ENCODE peak calls at places on chromosome 9, in ten cellular contexts. One of them, this sample, is unnamed.

GRCh38 chr9:135716045-135716444 is 14.1 kb downstream of the KCNT1 start:
- DNase-seq in activated naive CD8-positive, alpha-beta T cell treated with anti-CD3 and anti-CD28 coated beads, Interleukin-2, amount 50 U/mL, for 24 hours: no peak
- DNase-seq in AG08395: no peak
- DNase-seq in brain microvascular endothelial cell: no peak
- DNase-seq in H54: no peak
- DNase-seq in amniotic stem cell: no peak
- DNase-seq in GM23338: no peak
- DNase-seq in posterior vena cava: no peak
- DNase-seq in tibial artery: no peak
- DNase-seq in HFFc6: no peak
- DNase-seq in this sample: no peak

GRCh38 chr9:7149258-7149657 is 391.5 kb downstream of the KDM4C start:
- DNase-seq in activated naive CD8-positive, alpha-beta T cell treated with anti-CD3 and anti-CD28 coated beads, Interleukin-2, amount 50 U/mL, for 24 hours: no peak
- DNase-seq in AG08395: no peak
- DNase-seq in brain microvascular endothelial cell: no peak
- DNase-seq in H54: no peak
- DNase-seq in amniotic stem cell: no peak
- DNase-seq in GM23338: no peak
- DNase-seq in posterior vena cava: no peak
- DNase-seq in tibial artery: no peak
- DNase-seq in HFFc6: no peak
- DNase-seq in this sample: no peak

GRCh38 chr9:109098221-109098959 is 21.4 kb downstream of the TMEM245 start:
- DNase-seq in activated naive CD8-positive, alpha-beta T cell treated with anti-CD3 and anti-CD28 coated beads, Interleukin-2, amount 50 U/mL, for 24 hours: no peak
- DNase-seq in AG08395: peak
- DNase-seq in brain microvascular endothelial cell: peak
- DNase-seq in H54: no peak
- DNase-seq in amniotic stem cell: no peak
- DNase-seq in GM23338: peak
- DNase-seq in posterior vena cava: no peak
- DNase-seq in tibial artery: no peak
- DNase-seq in HFFc6: peak
- DNase-seq in this sample: peak

GRCh38 chr9:21810388-21810787 is 8.0 kb downstream of the MTAP start:
- DNase-seq in activated naive CD8-positive, alpha-beta T cell treated with anti-CD3 and anti-CD28 coated beads, Interleukin-2, amount 50 U/mL, for 24 hours: no peak
- DNase-seq in AG08395: no peak
- DNase-seq in brain microvascular endothelial cell: no peak
- DNase-seq in H54: no peak
- DNase-seq in amniotic stem cell: no peak
- DNase-seq in GM23338: no peak
- DNase-seq in posterior vena cava: no peak
- DNase-seq in tibial artery: no peak
- DNase-seq in HFFc6: no peak
- DNase-seq in this sample: no peak

GRCh38 chr9:133857639-133858038 is 119.5 kb upstream of the SARDH start:
- DNase-seq in activated naive CD8-positive, alpha-beta T cell treated with anti-CD3 and anti-CD28 coated beads, Interleukin-2, amount 50 U/mL, for 24 hours: no peak
- DNase-seq in AG08395: no peak
- DNase-seq in brain microvascular endothelial cell: no peak
- DNase-seq in H54: no peak
- DNase-seq in amniotic stem cell: no peak
- DNase-seq in GM23338: no peak
- DNase-seq in posterior vena cava: no peak
- DNase-seq in tibial artery: no peak
- DNase-seq in HFFc6: no peak
- DNase-seq in this sample: no peak

GRCh38 chr9:129324808-129325491 is 146.9 kb upstream of the IER5L start:
- DNase-seq in activated naive CD8-positive, alpha-beta T cell treated with anti-CD3 and anti-CD28 coated beads, Interleukin-2, amount 50 U/mL, for 24 hours: no peak
- DNase-seq in AG08395: no peak
- DNase-seq in brain microvascular endothelial cell: no peak
- DNase-seq in H54: no peak
- DNase-seq in amniotic stem cell: no peak
- DNase-seq in GM23338: no peak
- DNase-seq in posterior vena cava: no peak
- DNase-seq in tibial artery: peak
- DNase-seq in HFFc6: no peak
- DNase-seq in this sample: no peak

GRCh38 chr9:25724424-25724823 is 46.2 kb upstream of the TUSC1 start:
- DNase-seq in activated naive CD8-positive, alpha-beta T cell treated with anti-CD3 and anti-CD28 coated beads, Interleukin-2, amount 50 U/mL, for 24 hours: no peak
- DNase-seq in AG08395: peak
- DNase-seq in brain microvascular endothelial cell: peak
- DNase-seq in H54: peak
- DNase-seq in amniotic stem cell: peak
- DNase-seq in GM23338: no peak
- DNase-seq in posterior vena cava: no peak
- DNase-seq in tibial artery: no peak
- DNase-seq in HFFc6: peak
- DNase-seq in this sample: no peak

GRCh38 chr9:133195029-133195428 is 14.0 kb downstream of the OBP2B start:
- DNase-seq in activated naive CD8-positive, alpha-beta T cell treated with anti-CD3 and anti-CD28 coated beads, Interleukin-2, amount 50 U/mL, for 24 hours: no peak
- DNase-seq in AG08395: no peak
- DNase-seq in brain microvascular endothelial cell: no peak
- DNase-seq in H54: no peak
- DNase-seq in amniotic stem cell: no peak
- DNase-seq in GM23338: no peak
- DNase-seq in posterior vena cava: no peak
- DNase-seq in tibial artery: no peak
- DNase-seq in HFFc6: no peak
- DNase-seq in this sample: no peak

GRCh38 chr9:137025120-137025966 is 2.7 kb downstream of the ABCA2 start:
- DNase-seq in activated naive CD8-positive, alpha-beta T cell treated with anti-CD3 and anti-CD28 coated beads, Interleukin-2, amount 50 U/mL, for 24 hours: no peak
- DNase-seq in AG08395: no peak
- DNase-seq in brain microvascular endothelial cell: no peak
- DNase-seq in H54: no peak
- DNase-seq in amniotic stem cell: no peak
- DNase-seq in GM23338: no peak
- DNase-seq in posterior vena cava: no peak
- DNase-seq in tibial artery: no peak
- DNase-seq in HFFc6: no peak
- DNase-seq in this sample: no peak

GRCh38 chr9:91771027-91771426 is 179.0 kb downstream of the ROR2 start:
- DNase-seq in activated naive CD8-positive, alpha-beta T cell treated with anti-CD3 and anti-CD28 coated beads, Interleukin-2, amount 50 U/mL, for 24 hours: no peak
- DNase-seq in AG08395: peak
- DNase-seq in brain microvascular endothelial cell: peak
- DNase-seq in H54: peak
- DNase-seq in amniotic stem cell: peak
- DNase-seq in GM23338: peak
- DNase-seq in posterior vena cava: no peak
- DNase-seq in tibial artery: no peak
- DNase-seq in HFFc6: peak
- DNase-seq in this sample: no peak

GRCh38 chr9:121266356-121266755 is 1.6 kb upstream of the GSN start:
- DNase-seq in activated naive CD8-positive, alpha-beta T cell treated with anti-CD3 and anti-CD28 coated beads, Interleukin-2, amount 50 U/mL, for 24 hours: no peak
- DNase-seq in AG08395: no peak
- DNase-seq in brain microvascular endothelial cell: no peak
- DNase-seq in H54: no peak
- DNase-seq in amniotic stem cell: no peak
- DNase-seq in GM23338: no peak
- DNase-seq in posterior vena cava: no peak
- DNase-seq in tibial artery: no peak
- DNase-seq in HFFc6: no peak
- DNase-seq in this sample: no peak

GRCh38 chr9:35956646-35957045 is 1.3 kb downstream of the OR2S2 start:
- DNase-seq in activated naive CD8-positive, alpha-beta T cell treated with anti-CD3 and anti-CD28 coated beads, Interleukin-2, amount 50 U/mL, for 24 hours: no peak
- DNase-seq in AG08395: no peak
- DNase-seq in brain microvascular endothelial cell: no peak
- DNase-seq in H54: no peak
- DNase-seq in amniotic stem cell: no peak
- DNase-seq in GM23338: no peak
- DNase-seq in posterior vena cava: no peak
- DNase-seq in tibial artery: no peak
- DNase-seq in HFFc6: no peak
- DNase-seq in this sample: no peak

GRCh38 chr9:105243015-105243686 is 1.3 kb upstream of the SLC44A1 start:
- DNase-seq in activated naive CD8-positive, alpha-beta T cell treated with anti-CD3 and anti-CD28 coated beads, Interleukin-2, amount 50 U/mL, for 24 hours: no peak
- DNase-seq in AG08395: peak
- DNase-seq in brain microvascular endothelial cell: peak
- DNase-seq in H54: no peak
- DNase-seq in amniotic stem cell: peak
- DNase-seq in GM23338: peak
- DNase-seq in posterior vena cava: no peak
- DNase-seq in tibial artery: no peak
- DNase-seq in HFFc6: peak
- DNase-seq in this sample: peak

GRCh38 chr9:136019681-136020060 is 58.5 kb upstream of the UBAC1 start:
- DNase-seq in activated naive CD8-positive, alpha-beta T cell treated with anti-CD3 and anti-CD28 coated beads, Interleukin-2, amount 50 U/mL, for 24 hours: no peak
- DNase-seq in AG08395: no peak
- DNase-seq in brain microvascular endothelial cell: no peak
- DNase-seq in H54: no peak
- DNase-seq in amniotic stem cell: no peak
- DNase-seq in GM23338: no peak
- DNase-seq in posterior vena cava: peak
- DNase-seq in tibial artery: peak
- DNase-seq in HFFc6: no peak
- DNase-seq in this sample: no peak

GRCh38 chr9:134329886-134330285 is 3.6 kb downstream of the RXRA start:
- DNase-seq in activated naive CD8-positive, alpha-beta T cell treated with anti-CD3 and anti-CD28 coated beads, Interleukin-2, amount 50 U/mL, for 24 hours: no peak
- DNase-seq in AG08395: no peak
- DNase-seq in brain microvascular endothelial cell: no peak
- DNase-seq in H54: no peak
- DNase-seq in amniotic stem cell: no peak
- DNase-seq in GM23338: no peak
- DNase-seq in posterior vena cava: no peak
- DNase-seq in tibial artery: no peak
- DNase-seq in HFFc6: no peak
- DNase-seq in this sample: no peak

GRCh38 chr9:21904371-21904770 is 89.8 kb downstream of the CDKN2A start:
- DNase-seq in activated naive CD8-positive, alpha-beta T cell treated with anti-CD3 and anti-CD28 coated beads, Interleukin-2, amount 50 U/mL, for 24 hours: no peak
- DNase-seq in AG08395: no peak
- DNase-seq in brain microvascular endothelial cell: peak
- DNase-seq in H54: no peak
- DNase-seq in amniotic stem cell: peak
- DNase-seq in GM23338: no peak
- DNase-seq in posterior vena cava: no peak
- DNase-seq in tibial artery: no peak
- DNase-seq in HFFc6: peak
- DNase-seq in this sample: peak

GRCh38 chr9:92196909-92197308 is 81.7 kb upstream of the SPTLC1 start:
- DNase-seq in activated naive CD8-positive, alpha-beta T cell treated with anti-CD3 and anti-CD28 coated beads, Interleukin-2, amount 50 U/mL, for 24 hours: no peak
- DNase-seq in AG08395: peak
- DNase-seq in brain microvascular endothelial cell: peak
- DNase-seq in H54: no peak
- DNase-seq in amniotic stem cell: no peak
- DNase-seq in GM23338: no peak
- DNase-seq in posterior vena cava: no peak
- DNase-seq in tibial artery: no peak
- DNase-seq in HFFc6: peak
- DNase-seq in this sample: no peak

GRCh38 chr9:96651626-96652025 is 3.5 kb downstream of the PRXL2C start:
- DNase-seq in activated naive CD8-positive, alpha-beta T cell treated with anti-CD3 and anti-CD28 coated beads, Interleukin-2, amount 50 U/mL, for 24 hours: no peak
- DNase-seq in AG08395: peak
- DNase-seq in brain microvascular endothelial cell: no peak
- DNase-seq in H54: no peak
- DNase-seq in amniotic stem cell: no peak
- DNase-seq in GM23338: peak
- DNase-seq in posterior vena cava: no peak
- DNase-seq in tibial artery: no peak
- DNase-seq in HFFc6: peak
- DNase-seq in this sample: peak

GRCh38 chr9:134293576-134294227 is 32.6 kb upstream of the RXRA start:
- DNase-seq in activated naive CD8-positive, alpha-beta T cell treated with anti-CD3 and anti-CD28 coated beads, Interleukin-2, amount 50 U/mL, for 24 hours: no peak
- DNase-seq in AG08395: peak
- DNase-seq in brain microvascular endothelial cell: no peak
- DNase-seq in H54: no peak
- DNase-seq in amniotic stem cell: no peak
- DNase-seq in GM23338: no peak
- DNase-seq in posterior vena cava: no peak
- DNase-seq in tibial artery: no peak
- DNase-seq in HFFc6: no peak
- DNase-seq in this sample: peak

GRCh38 chr9:26723486-26723885 is 169.1 kb downstream of the CAAP1 start:
- DNase-seq in activated naive CD8-positive, alpha-beta T cell treated with anti-CD3 and anti-CD28 coated beads, Interleukin-2, amount 50 U/mL, for 24 hours: peak
- DNase-seq in AG08395: peak
- DNase-seq in brain microvascular endothelial cell: no peak
- DNase-seq in H54: peak
- DNase-seq in amniotic stem cell: no peak
- DNase-seq in GM23338: peak
- DNase-seq in posterior vena cava: no peak
- DNase-seq in tibial artery: no peak
- DNase-seq in HFFc6: peak
- DNase-seq in this sample: no peak

GRCh38 chr9:128882677-128883590 is 1.0 kb downstream of the LRRC8A start:
- DNase-seq in activated naive CD8-positive, alpha-beta T cell treated with anti-CD3 and anti-CD28 coated beads, Interleukin-2, amount 50 U/mL, for 24 hours: no peak
- DNase-seq in AG08395: peak
- DNase-seq in brain microvascular endothelial cell: no peak
- DNase-seq in H54: no peak
- DNase-seq in amniotic stem cell: no peak
- DNase-seq in GM23338: no peak
- DNase-seq in posterior vena cava: no peak
- DNase-seq in tibial artery: no peak
- DNase-seq in HFFc6: no peak
- DNase-seq in this sample: peak

GRCh38 chr9:136133191-136133958 is 14.7 kb upstream of the TMEM250 start:
- DNase-seq in activated naive CD8-positive, alpha-beta T cell treated with anti-CD3 and anti-CD28 coated beads, Interleukin-2, amount 50 U/mL, for 24 hours: peak
- DNase-seq in AG08395: peak
- DNase-seq in brain microvascular endothelial cell: no peak
- DNase-seq in H54: no peak
- DNase-seq in amniotic stem cell: no peak
- DNase-seq in GM23338: peak
- DNase-seq in posterior vena cava: no peak
- DNase-seq in tibial artery: no peak
- DNase-seq in HFFc6: no peak
- DNase-seq in this sample: no peak

GRCh38 chr9:136864996-136865767 is 926 bp downstream of the EDF1 start:
- DNase-seq in activated naive CD8-positive, alpha-beta T cell treated with anti-CD3 and anti-CD28 coated beads, Interleukin-2, amount 50 U/mL, for 24 hours: no peak
- DNase-seq in AG08395: no peak
- DNase-seq in brain microvascular endothelial cell: no peak
- DNase-seq in H54: no peak
- DNase-seq in amniotic stem cell: no peak
- DNase-seq in GM23338: no peak
- DNase-seq in posterior vena cava: no peak
- DNase-seq in tibial artery: no peak
- DNase-seq in HFFc6: no peak
- DNase-seq in this sample: no peak

GRCh38 chr9:115591584-115591984 is 473.6 kb upstream of the TNC start:
- DNase-seq in activated naive CD8-positive, alpha-beta T cell treated with anti-CD3 and anti-CD28 coated beads, Interleukin-2, amount 50 U/mL, for 24 hours: no peak
- DNase-seq in AG08395: peak
- DNase-seq in brain microvascular endothelial cell: peak
- DNase-seq in H54: peak
- DNase-seq in amniotic stem cell: peak
- DNase-seq in GM23338: peak
- DNase-seq in posterior vena cava: peak
- DNase-seq in tibial artery: peak
- DNase-seq in HFFc6: peak
- DNase-seq in this sample: peak

GRCh38 chr9:123400926-123401503 is 45.0 kb downstream of the CRB2 start:
- DNase-seq in activated naive CD8-positive, alpha-beta T cell treated with anti-CD3 and anti-CD28 coated beads, Interleukin-2, amount 50 U/mL, for 24 hours: no peak
- DNase-seq in AG08395: peak
- DNase-seq in brain microvascular endothelial cell: no peak
- DNase-seq in H54: no peak
- DNase-seq in amniotic stem cell: no peak
- DNase-seq in GM23338: no peak
- DNase-seq in posterior vena cava: no peak
- DNase-seq in tibial artery: peak
- DNase-seq in HFFc6: no peak
- DNase-seq in this sample: peak

GRCh38 chr9:137217276-137218211 is 4.5 kb downstream of the RNF208 start:
- DNase-seq in activated naive CD8-positive, alpha-beta T cell treated with anti-CD3 and anti-CD28 coated beads, Interleukin-2, amount 50 U/mL, for 24 hours: no peak
- DNase-seq in AG08395: peak
- DNase-seq in brain microvascular endothelial cell: no peak
- DNase-seq in H54: no peak
- DNase-seq in amniotic stem cell: no peak
- DNase-seq in GM23338: peak
- DNase-seq in posterior vena cava: no peak
- DNase-seq in tibial artery: peak
- DNase-seq in HFFc6: no peak
- DNase-seq in this sample: no peak

GRCh38 chr9:115146581-115147021 is 28.6 kb upstream of the TNC start:
- DNase-seq in activated naive CD8-positive, alpha-beta T cell treated with anti-CD3 and anti-CD28 coated beads, Interleukin-2, amount 50 U/mL, for 24 hours: no peak
- DNase-seq in AG08395: peak
- DNase-seq in brain microvascular endothelial cell: peak
- DNase-seq in H54: peak
- DNase-seq in amniotic stem cell: peak
- DNase-seq in GM23338: no peak
- DNase-seq in posterior vena cava: no peak
- DNase-seq in tibial artery: peak
- DNase-seq in HFFc6: peak
- DNase-seq in this sample: no peak

GRCh38 chr9:109975574-109976327 is 195.8 kb downstream of the PALM2AKAP2 start:
- DNase-seq in activated naive CD8-positive, alpha-beta T cell treated with anti-CD3 and anti-CD28 coated beads, Interleukin-2, amount 50 U/mL, for 24 hours: no peak
- DNase-seq in AG08395: peak
- DNase-seq in brain microvascular endothelial cell: peak
- DNase-seq in H54: peak
- DNase-seq in amniotic stem cell: no peak
- DNase-seq in GM23338: no peak
- DNase-seq in posterior vena cava: no peak
- DNase-seq in tibial artery: no peak
- DNase-seq in HFFc6: peak
- DNase-seq in this sample: no peak

This sample was measured in endothelial cell of umbilical vein.